ENCODE peak calls at places on chromosomes 1 and 21, in nine cellular contexts. Q, B, I, N, H, E, A, S and R are unnamed samples.

GRCh38 chr1:31013187-31013864 is 52.2 kb downstream of the PUM1 start:
- DNase-seq in B (no peak), A (no peak), Q (peak; percentile 70), N (no peak), H (no peak), I (peak; percentile 45), E (no peak), S (no peak), R (no peak)

GRCh38 chr1:238562376-238562775 is 671.7 kb upstream of the ZP4 start:
- DNase-seq in A (no peak), Q (no peak), N (no peak), E (no peak), S (no peak), I (peak; percentile 27), H (no peak), B (no peak), R (no peak)

GRCh38 chr1:151839457-151840409 is at the start of gene C2CD4D:
- DNase-seq in Q (peak; percentile 70), B (peak; percentile 83), N (peak; percentile 82), A (peak; percentile 37), S (peak; percentile 48), E (no peak), H (no peak), I (no peak), R (peak; percentile 58)

GRCh38 chr1:152658649-152659048 is 4.5 kb upstream of the LCE2D start:
- DNase-seq in B (no peak), I (no peak), H (no peak), N (no peak), Q (no peak), S (no peak), A (no peak), E (no peak), R (no peak)

GRCh38 chr1:205626216-205626615 is 5.6 kb downstream of the ELK4 start:
- DNase-seq in A (no peak), Q (no peak), N (no peak), I (no peak), S (no peak), E (no peak), H (no peak), B (no peak), R (no peak)

GRCh38 chr1:194755241-194755953 is 1569.0 kb upstream of the B3GALT2 start:
- DNase-seq in E (no peak), I (no peak), A (no peak), B (no peak), N (no peak), H (peak; percentile 82), S (no peak), Q (no peak), R (no peak)

GRCh38 chr1:90488451-90488850 is 228.7 kb downstream of the BARHL2 start:
- DNase-seq in N (no peak), A (no peak), B (no peak), H (no peak), Q (no peak), E (no peak), S (no peak), I (peak; percentile 21), R (no peak)

GRCh38 chr1:15992582-15993500 is 11.2 kb upstream of the SRARP start:
- DNase-seq in E (no peak), Q (no peak), H (no peak), B (no peak), S (no peak), A (no peak), I (no peak), N (no peak), R (no peak)

GRCh38 chr1:54623216-54624007 is at the start of gene FAM151A:
- DNase-seq in A (no peak), Q (no peak), N (peak; percentile 68), S (no peak), E (no peak), H (no peak), B (no peak), I (no peak), R (no peak)

GRCh38 chr1:232667094-232667780 is 37.3 kb upstream of the SIPA1L2 start:
- DNase-seq in N (no peak), H (no peak), S (no peak), B (no peak), E (no peak), I (no peak), Q (no peak), A (no peak), R (no peak)

GRCh38 chr1:185017966-185018365 is 27.4 kb upstream of the RNF2 start:
- DNase-seq in N (no peak), B (no peak), Q (no peak), S (no peak), H (no peak), I (no peak), A (no peak), E (no peak), R (no peak)

GRCh38 chr21:35149698-35150097 is 100.6 kb upstream of the RUNX1 start:
- DNase-seq in N (no peak), S (no peak), A (no peak), Q (no peak), E (no peak), H (no peak), I (no peak), B (no peak), R (no peak)

GRCh38 chr1:68213843-68214242 is 18.5 kb downstream of the WLS start:
- DNase-seq in Q (no peak), A (no peak), E (peak; percentile 76), B (no peak), N (peak; percentile 76), S (peak; percentile 77), H (no peak), I (peak; percentile 88), R (no peak)

GRCh38 chr1:104856518-104856917 is 1106.8 kb downstream of the AMY1C start:
- DNase-seq in N (no peak), S (no peak), H (no peak), I (no peak), B (no peak), A (no peak), E (no peak), Q (no peak), R (no peak)

GRCh38 chr1:3192825-3193224 is 123.8 kb downstream of the PRDM16 start:
- DNase-seq in I (no peak), S (no peak), E (no peak), A (no peak), B (no peak), N (peak; percentile 69), H (no peak), Q (no peak), R (no peak)

GRCh38 chr1:152182942-152183341 is 23.9 kb upstream of the RPTN start:
- DNase-seq in H (no peak), A (no peak), N (no peak), Q (no peak), E (no peak), B (peak; percentile 8), I (peak; percentile 83), S (no peak), R (no peak)

GRCh38 chr1:55064861-55065263 is 25.5 kb downstream of the PCSK9 start:
- DNase-seq in H (peak; percentile 88), E (no peak), I (peak; percentile 45), A (no peak), N (no peak), B (no peak), Q (peak; percentile 33), S (peak; percentile 71), R (no peak)

GRCh38 chr1:63635681-63636080 is 42.5 kb downstream of the PGM1 start:
- DNase-seq in E (no peak), I (peak; percentile 39), B (no peak), H (no peak), A (no peak), S (no peak), Q (no peak), N (no peak), R (no peak)

GRCh38 chr1:47932744-47933143 is 64.4 kb downstream of the TRABD2B start:
- DNase-seq in B (no peak), I (no peak), N (no peak), H (no peak), S (no peak), A (no peak), Q (no peak), E (no peak), R (no peak)

GRCh38 chr1:30199563-30199962 is 523.8 kb downstream of the MATN1 start:
- DNase-seq in E (no peak), N (no peak), I (no peak), Q (no peak), S (no peak), H (no peak), B (no peak), A (no peak), R (no peak)

GRCh38 chr1:193705473-193706074 is 519.2 kb upstream of the B3GALT2 start:
- DNase-seq in B (no peak), A (no peak), H (no peak), Q (no peak), I (no peak), E (no peak), N (no peak), S (no peak), R (no peak)

GRCh38 chr1:64183985-64184440 is 19.4 kb upstream of the UBE2U start:
- DNase-seq in N (no peak), S (no peak), A (no peak), B (no peak), E (no peak), H (no peak), Q (peak; percentile 37), I (peak; percentile 57), R (no peak)

GRCh38 chr1:4678318-4678717 is 23.9 kb downstream of the AJAP1 start:
- DNase-seq in H (no peak), E (no peak), N (no peak), B (no peak), A (no peak), I (no peak), S (no peak), Q (no peak), R (no peak)

GRCh38 chr1:89890085-89890754 is 69.4 kb downstream of the LRRC8D start:
- DNase-seq in B (no peak), I (peak; percentile 69), Q (no peak), S (peak; percentile 24), H (no peak), E (no peak), N (no peak), A (no peak), R (no peak)

GRCh38 chr1:244002721-244003120 is 48.4 kb upstream of the ZBTB18 start:
- DNase-seq in E (no peak), A (no peak), Q (no peak), B (no peak), S (no peak), H (no peak), I (no peak), N (no peak), R (no peak)

GRCh38 chr1:29236993-29237905 is 927 bp downstream of the PTPRU start:
- DNase-seq in S (peak; percentile 47), H (no peak), N (peak; percentile 53), B (no peak), E (peak; percentile 72), I (peak; percentile 73), Q (no peak), A (no peak), R (peak; percentile 58)

GRCh38 chr1:150282558-150282958 is 204 bp downstream of the CIART start:
- DNase-seq in H (no peak), A (no peak), S (no peak), N (no peak), Q (no peak), B (peak; percentile 8), E (peak; percentile 60), I (no peak), R (no peak)